ENCODE peak calls at places on chromosome 3, in six cellular contexts. H is NCI-H187; D is brain pericyte; R is progenitor cell of endocrine pancreas; Z is HuH-7.5; C is stimulated activated CD8-positive, alpha-beta memory T cell treated with anti-CD3 and anti-CD28 coated beads, Interleukin-4, amount 100 ng/mL, for 1 hour. Q is an unnamed sample.
A peak's percentile ranks its signal among the peaks of the same experiment; 100 is the strongest.

GRCh38 chr3:55519016-55519415 is 31.9 kb upstream of the WNT5A start:
- DNase-seq in D (no peak), R (no peak), H (no peak), C (no peak), Z (no peak), Q (no peak)

GRCh38 chr3:48514431-48515227 is 10.7 kb upstream of the SHISA5 start:
- DNase-seq in C (no peak), R (no peak), H (no peak), Z (no peak), D (no peak), Q (no peak)

GRCh38 chr3:131421301-131421700 is 39.7 kb downstream of the NUDT16 start:
- DNase-seq in R (no peak), Z (no peak), D (no peak), H (no peak), C (no peak), Q (no peak)

GRCh38 chr3:189563841-189564563 is 67.2 kb upstream of the TP63 start:
- DNase-seq in D (peak; percentile 17), C (no peak), R (no peak), H (peak; percentile 9), Z (no peak), Q (no peak)

GRCh38 chr3:38698061-38698460 is 48.6 kb upstream of the SCN5A start:
- DNase-seq in D (no peak), C (no peak), Z (no peak), H (no peak), R (no peak), Q (no peak)

GRCh38 chr3:17412950-17413530 is 329.4 kb downstream of the TBC1D5 start:
- DNase-seq in C (no peak), R (no peak), H (peak; percentile 0), D (peak; percentile 27), Z (no peak), Q (peak; percentile 72)

GRCh38 chr3:98770261-98771039 is 7.3 kb downstream of the ST3GAL6 start:
- DNase-seq in C (no peak), R (no peak), D (no peak), H (peak; percentile 27), Z (no peak), Q (no peak)

GRCh38 chr3:172816281-172816680 is 65.8 kb downstream of the ECT2 start:
- DNase-seq in C (no peak), H (no peak), D (no peak), Z (no peak), R (no peak), Q (no peak)

GRCh38 chr3:183911763-183912506 is 27.3 kb upstream of the PARL start:
- DNase-seq in Z (peak; percentile 53), D (no peak), H (no peak), C (no peak), R (no peak), Q (no peak)

GRCh38 chr3:122394173-122394572 is 10.2 kb downstream of the FAM162A start:
- DNase-seq in D (no peak), R (no peak), Z (no peak), C (no peak), H (no peak), Q (no peak)

GRCh38 chr3:46928297-46928696 is 48.2 kb downstream of the CCDC12 start:
- DNase-seq in D (no peak), C (no peak), Z (no peak), H (no peak), R (no peak), Q (no peak)

GRCh38 chr3:99549918-99550603 is 88.3 kb upstream of the COL8A1 start:
- DNase-seq in H (no peak), C (no peak), Z (no peak), R (no peak), D (no peak), Q (no peak)

GRCh38 chr3:177589921-177590336 is 392.6 kb upstream of the TBL1XR1 start:
- DNase-seq in H (peak; percentile 13), C (no peak), Z (no peak), R (no peak), D (peak; percentile 60), Q (peak; percentile 98)

GRCh38 chr3:68876112-68876713 is 56.1 kb downstream of the TAFA4 start:
- DNase-seq in C (no peak), Z (no peak), D (peak; percentile 31), R (no peak), H (peak; percentile 7), Q (peak; percentile 72)

GRCh38 chr3:51544011-51544775 is 5.7 kb downstream of the RAD54L2 start:
- DNase-seq in Z (no peak), C (no peak), H (no peak), D (no peak), R (no peak), Q (peak; percentile 4)

GRCh38 chr3:125431391-125431790 is 56.3 kb upstream of the ZNF148 start:
- DNase-seq in C (no peak), Z (no peak), D (no peak), R (no peak), H (no peak), Q (no peak)

GRCh38 chr3:27565201-27565827 is 81.1 kb upstream of the SLC4A7 start:
- DNase-seq in R (no peak), D (no peak), H (no peak), C (no peak), Z (no peak), Q (no peak)

GRCh38 chr3:54313418-54313817 is 191.1 kb downstream of the CACNA2D3 start:
- DNase-seq in D (no peak), Z (no peak), C (no peak), H (no peak), R (no peak), Q (no peak)

GRCh38 chr3:13025090-13025489 is 48.1 kb downstream of the IQSEC1 start:
- DNase-seq in D (no peak), Z (no peak), R (no peak), H (no peak), C (no peak), Q (no peak)

GRCh38 chr3:187315872-187316271 is 24.3 kb upstream of the MASP1 start:
- DNase-seq in D (no peak), C (no peak), R (no peak), H (no peak), Z (no peak), Q (no peak)

GRCh38 chr3:16834214-16834613 is 50.5 kb upstream of the PLCL2 start:
- DNase-seq in R (no peak), D (no peak), H (no peak), Z (no peak), C (no peak), Q (no peak)

GRCh38 chr3:4977001-4977888 is 2.0 kb upstream of the BHLHE40 start:
- DNase-seq in Z (peak; percentile 86), R (no peak), H (no peak), C (no peak), D (peak; percentile 88), Q (no peak)

GRCh38 chr3:11390411-11391171 is 118.4 kb downstream of the ATG7 start:
- DNase-seq in C (no peak), H (no peak), R (no peak), D (no peak), Z (no peak), Q (no peak)

Q was measured in NCI-H146.